ENCODE peak calls at places on chromosome 15, in eight cellular contexts. One of them, this sample, is unnamed.

GRCh38 chr15:26065723-26066122 is 202.6 kb upstream of the ATP10A start:
- DNase-seq in stomach: no peak
- DNase-seq in Jurkat, Clone E6-1: no peak
- DNase-seq in left cardiac atrium: no peak
- DNase-seq in SW480: no peak
- DNase-seq in activated gamma-delta T cell treated with Interleukin-2 at 50 U/mL for 16 hours: no peak
- DNase-seq in Peyer's patch: no peak
- DNase-seq in GM13977: no peak
- DNase-seq in this sample: no peak

GRCh38 chr15:31131853-31132375 is 30.4 kb upstream of the TRPM1 start:
- DNase-seq in stomach: no peak
- DNase-seq in Jurkat, Clone E6-1: no peak
- DNase-seq in left cardiac atrium: no peak
- DNase-seq in SW480: no peak
- DNase-seq in activated gamma-delta T cell treated with Interleukin-2 at 50 U/mL for 16 hours: no peak
- DNase-seq in Peyer's patch: no peak
- DNase-seq in GM13977: no peak
- DNase-seq in this sample: no peak

GRCh38 chr15:69885182-69886041 is 212.3 kb downstream of the TLE3 start:
- DNase-seq in stomach: no peak
- DNase-seq in Jurkat, Clone E6-1: no peak
- DNase-seq in left cardiac atrium: no peak
- DNase-seq in SW480: peak; percentile 18
- DNase-seq in activated gamma-delta T cell treated with Interleukin-2 at 50 U/mL for 16 hours: no peak
- DNase-seq in Peyer's patch: no peak
- DNase-seq in GM13977: no peak
- DNase-seq in this sample: no peak

GRCh38 chr15:69463182-69463756 is 10.7 kb downstream of the RPLP1 start:
- DNase-seq in stomach: no peak
- DNase-seq in Jurkat, Clone E6-1: no peak
- DNase-seq in left cardiac atrium: no peak
- DNase-seq in SW480: no peak
- DNase-seq in activated gamma-delta T cell treated with Interleukin-2 at 50 U/mL for 16 hours: no peak
- DNase-seq in Peyer's patch: no peak
- DNase-seq in GM13977: no peak
- DNase-seq in this sample: no peak

GRCh38 chr15:31497838-31498237 is 171.2 kb downstream of the KLF13 start:
- DNase-seq in stomach: no peak
- DNase-seq in Jurkat, Clone E6-1: no peak
- DNase-seq in left cardiac atrium: no peak
- DNase-seq in SW480: no peak
- DNase-seq in activated gamma-delta T cell treated with Interleukin-2 at 50 U/mL for 16 hours: no peak
- DNase-seq in Peyer's patch: no peak
- DNase-seq in GM13977: no peak
- DNase-seq in this sample: no peak

GRCh38 chr15:40054746-40055575 is 16.0 kb upstream of the SRP14 start:
- DNase-seq in stomach: peak; percentile 84
- DNase-seq in Jurkat, Clone E6-1: peak; percentile 89
- DNase-seq in left cardiac atrium: no peak
- DNase-seq in SW480: peak; percentile 23
- DNase-seq in activated gamma-delta T cell treated with Interleukin-2 at 50 U/mL for 16 hours: peak; percentile 34
- DNase-seq in Peyer's patch: peak; percentile 61
- DNase-seq in GM13977: peak; percentile 71
- DNase-seq in this sample: no peak

GRCh38 chr15:75238150-75238549 is 20.0 kb upstream of the GOLGA6C start:
- DNase-seq in stomach: no peak
- DNase-seq in Jurkat, Clone E6-1: no peak
- DNase-seq in left cardiac atrium: no peak
- DNase-seq in SW480: no peak
- DNase-seq in activated gamma-delta T cell treated with Interleukin-2 at 50 U/mL for 16 hours: no peak
- DNase-seq in Peyer's patch: no peak
- DNase-seq in GM13977: no peak
- DNase-seq in this sample: no peak

GRCh38 chr15:63843901-63844317 is 10.2 kb upstream of the HERC1 start:
- DNase-seq in stomach: no peak
- DNase-seq in Jurkat, Clone E6-1: no peak
- DNase-seq in left cardiac atrium: no peak
- DNase-seq in SW480: no peak
- DNase-seq in activated gamma-delta T cell treated with Interleukin-2 at 50 U/mL for 16 hours: no peak
- DNase-seq in Peyer's patch: no peak
- DNase-seq in GM13977: no peak
- DNase-seq in this sample: no peak

GRCh38 chr15:33716025-33716424 is 252.3 kb upstream of the CHRM5 start:
- DNase-seq in stomach: no peak
- DNase-seq in Jurkat, Clone E6-1: no peak
- DNase-seq in left cardiac atrium: no peak
- DNase-seq in SW480: no peak
- DNase-seq in activated gamma-delta T cell treated with Interleukin-2 at 50 U/mL for 16 hours: no peak
- DNase-seq in Peyer's patch: no peak
- DNase-seq in GM13977: no peak
- DNase-seq in this sample: no peak

GRCh38 chr15:50065264-50065663 is 53.8 kb downstream of the ATP8B4 start:
- DNase-seq in stomach: no peak
- DNase-seq in Jurkat, Clone E6-1: no peak
- DNase-seq in left cardiac atrium: no peak
- DNase-seq in SW480: no peak
- DNase-seq in activated gamma-delta T cell treated with Interleukin-2 at 50 U/mL for 16 hours: no peak
- DNase-seq in Peyer's patch: no peak
- DNase-seq in GM13977: no peak
- DNase-seq in this sample: no peak

GRCh38 chr15:70265466-70265978 is 167.8 kb upstream of the TLE3 start:
- DNase-seq in stomach: no peak
- DNase-seq in Jurkat, Clone E6-1: no peak
- DNase-seq in left cardiac atrium: no peak
- DNase-seq in SW480: no peak
- DNase-seq in activated gamma-delta T cell treated with Interleukin-2 at 50 U/mL for 16 hours: no peak
- DNase-seq in Peyer's patch: no peak
- DNase-seq in GM13977: no peak
- DNase-seq in this sample: no peak

GRCh38 chr15:55770261-55770660 is 27.3 kb upstream of the PRTG start:
- DNase-seq in stomach: no peak
- DNase-seq in Jurkat, Clone E6-1: no peak
- DNase-seq in left cardiac atrium: no peak
- DNase-seq in SW480: no peak
- DNase-seq in activated gamma-delta T cell treated with Interleukin-2 at 50 U/mL for 16 hours: no peak
- DNase-seq in Peyer's patch: no peak
- DNase-seq in GM13977: no peak
- DNase-seq in this sample: no peak

GRCh38 chr15:63509933-63510547 is 5.6 kb downstream of the USP3 start:
- DNase-seq in stomach: no peak
- DNase-seq in Jurkat, Clone E6-1: no peak
- DNase-seq in left cardiac atrium: no peak
- DNase-seq in SW480: no peak
- DNase-seq in activated gamma-delta T cell treated with Interleukin-2 at 50 U/mL for 16 hours: no peak
- DNase-seq in Peyer's patch: no peak
- DNase-seq in GM13977: no peak
- DNase-seq in this sample: no peak

GRCh38 chr15:75989045-75989444 is 23.2 kb downstream of the NRG4 start:
- DNase-seq in stomach: no peak
- DNase-seq in Jurkat, Clone E6-1: no peak
- DNase-seq in left cardiac atrium: no peak
- DNase-seq in SW480: no peak
- DNase-seq in activated gamma-delta T cell treated with Interleukin-2 at 50 U/mL for 16 hours: no peak
- DNase-seq in Peyer's patch: no peak
- DNase-seq in GM13977: no peak
- DNase-seq in this sample: no peak

GRCh38 chr15:38975282-38975990 is 410.8 kb upstream of the RASGRP1 start:
- DNase-seq in stomach: no peak
- DNase-seq in Jurkat, Clone E6-1: no peak
- DNase-seq in left cardiac atrium: no peak
- DNase-seq in SW480: no peak
- DNase-seq in activated gamma-delta T cell treated with Interleukin-2 at 50 U/mL for 16 hours: no peak
- DNase-seq in Peyer's patch: no peak
- DNase-seq in GM13977: no peak
- DNase-seq in this sample: peak; percentile 34

GRCh38 chr15:74631408-74631807 is 15.8 kb downstream of the CLK3 start:
- DNase-seq in stomach: no peak
- DNase-seq in Jurkat, Clone E6-1: no peak
- DNase-seq in left cardiac atrium: no peak
- DNase-seq in SW480: no peak
- DNase-seq in activated gamma-delta T cell treated with Interleukin-2 at 50 U/mL for 16 hours: no peak
- DNase-seq in Peyer's patch: no peak
- DNase-seq in GM13977: no peak
- DNase-seq in this sample: no peak

GRCh38 chr15:67917037-67917436 is 77.2 kb upstream of the RNU6-1 start:
- DNase-seq in stomach: no peak
- DNase-seq in Jurkat, Clone E6-1: no peak
- DNase-seq in left cardiac atrium: peak; percentile 62
- DNase-seq in SW480: no peak
- DNase-seq in activated gamma-delta T cell treated with Interleukin-2 at 50 U/mL for 16 hours: no peak
- DNase-seq in Peyer's patch: no peak
- DNase-seq in GM13977: no peak
- DNase-seq in this sample: no peak

GRCh38 chr15:43168192-43169107 is 16.8 kb upstream of the CCNDBP1 start:
- DNase-seq in stomach: peak; percentile 41
- DNase-seq in Jurkat, Clone E6-1: no peak
- DNase-seq in left cardiac atrium: no peak
- DNase-seq in SW480: no peak
- DNase-seq in activated gamma-delta T cell treated with Interleukin-2 at 50 U/mL for 16 hours: no peak
- DNase-seq in Peyer's patch: no peak
- DNase-seq in GM13977: no peak
- DNase-seq in this sample: no peak

GRCh38 chr15:52018693-52019393 is at the start of gene MAPK6:
- DNase-seq in stomach: peak; percentile 97
- DNase-seq in Jurkat, Clone E6-1: peak; percentile 90
- DNase-seq in left cardiac atrium: peak; percentile 94
- DNase-seq in SW480: peak; percentile 83
- DNase-seq in activated gamma-delta T cell treated with Interleukin-2 at 50 U/mL for 16 hours: peak; percentile 91
- DNase-seq in Peyer's patch: peak; percentile 95
- DNase-seq in GM13977: peak; percentile 98
- DNase-seq in this sample: peak; percentile 96

GRCh38 chr15:79050977-79051376 is 39.6 kb downstream of the RASGRF1 start:
- DNase-seq in stomach: no peak
- DNase-seq in Jurkat, Clone E6-1: no peak
- DNase-seq in left cardiac atrium: no peak
- DNase-seq in SW480: no peak
- DNase-seq in activated gamma-delta T cell treated with Interleukin-2 at 50 U/mL for 16 hours: no peak
- DNase-seq in Peyer's patch: no peak
- DNase-seq in GM13977: no peak
- DNase-seq in this sample: no peak

GRCh38 chr15:101679861-101680260 is 27.7 kb upstream of the TM2D3 start:
- DNase-seq in stomach: no peak
- DNase-seq in Jurkat, Clone E6-1: no peak
- DNase-seq in left cardiac atrium: no peak
- DNase-seq in SW480: no peak
- DNase-seq in activated gamma-delta T cell treated with Interleukin-2 at 50 U/mL for 16 hours: no peak
- DNase-seq in Peyer's patch: no peak
- DNase-seq in GM13977: no peak
- DNase-seq in this sample: no peak

GRCh38 chr15:44340410-44340809 is 51.9 kb downstream of the GOLM2 start:
- DNase-seq in stomach: no peak
- DNase-seq in Jurkat, Clone E6-1: no peak
- DNase-seq in left cardiac atrium: no peak
- DNase-seq in SW480: no peak
- DNase-seq in activated gamma-delta T cell treated with Interleukin-2 at 50 U/mL for 16 hours: no peak
- DNase-seq in Peyer's patch: no peak
- DNase-seq in GM13977: no peak
- DNase-seq in this sample: peak; percentile 8

GRCh38 chr15:75637245-75638009 is 2.6 kb downstream of the IMP3 start:
- DNase-seq in stomach: no peak
- DNase-seq in Jurkat, Clone E6-1: no peak
- DNase-seq in left cardiac atrium: no peak
- DNase-seq in SW480: no peak
- DNase-seq in activated gamma-delta T cell treated with Interleukin-2 at 50 U/mL for 16 hours: no peak
- DNase-seq in Peyer's patch: no peak
- DNase-seq in GM13977: no peak
- DNase-seq in this sample: no peak

This sample was measured in HT-29.